ENCODE peak calls at places on chromosome 5, in ten cellular contexts. M, Y, I, T, R, N, P, B, E and O are unnamed samples. For H3K4me1, the result is how much of the 10 kb centered on the place peaks cover.

GRCh38 chr5:89047591-89047990 is 164.6 kb upstream of the MEF2C start:
- DNase-seq in M (no peak), Y (no peak), I (no peak), T (no peak), R (no peak), N (peak), P (no peak), B (no peak), E (no peak), O (no peak)

GRCh38 chr5:73296772-73297171 is 123.8 kb downstream of the TMEM174 start:
- DNase-seq in M (no peak), Y (no peak), I (no peak), T (no peak), R (no peak), N (peak), P (peak), B (no peak), E (no peak), O (no peak)

GRCh38 chr5:90967851-90968250 is 409.3 kb downstream of the ADGRV1 start:
- DNase-seq in M (no peak), Y (no peak), I (no peak), T (no peak), R (no peak), N (no peak), P (no peak), B (no peak), E (no peak), O (no peak)

GRCh38 chr5:126624534-126624933 is 23.8 kb downstream of the PHAX start:
- DNase-seq in M (no peak), Y (no peak), I (no peak), T (no peak), R (no peak), N (peak), P (peak), B (no peak), E (no peak), O (no peak)

GRCh38 chr5:179131886-179132585 is 71.9 kb downstream of the ZNF354C start:
- DNase-seq in M (no peak), Y (no peak), I (no peak), T (no peak), R (no peak), N (no peak), P (no peak), B (peak), E (no peak), O (no peak)

GRCh38 chr5:95949810-95950209 is 11.8 kb downstream of the ELL2 start:
- DNase-seq in M (no peak), Y (no peak), I (no peak), T (no peak), R (no peak), N (no peak), P (no peak), B (no peak), E (no peak), O (no peak)

GRCh38 chr5:139816566-139816965 is 21.0 kb downstream of the PSD2 start:
- DNase-seq in M (no peak), Y (no peak), I (no peak), T (no peak), R (no peak), N (no peak), P (no peak), B (no peak), E (no peak), O (no peak)

GRCh38 chr5:124580925-124581821 is 165.3 kb downstream of the ZNF608 start:
- DNase-seq in M (no peak), Y (peak), I (peak), T (no peak), R (peak), N (no peak), P (no peak), B (peak), E (peak), O (no peak)

GRCh38 chr5:34789021-34789531 is 49.9 kb upstream of the TTC23L start:
- DNase-seq in M (no peak), Y (no peak), I (no peak), T (no peak), R (no peak), N (peak), P (peak), B (no peak), E (no peak), O (peak)

GRCh38 chr5:176405656-176406435 is 10.5 kb downstream of the CLTB start:
- DNase-seq in M (no peak), Y (no peak), I (peak), T (no peak), R (no peak), N (no peak), P (no peak), B (peak), E (no peak), O (no peak)

GRCh38 chr5:172640822-172641358 is at the start of gene NEURL1B:
- DNase-seq in M (peak), Y (peak), I (peak), T (peak), R (peak), N (peak), P (peak), B (peak), E (peak), O (peak)

GRCh38 chr5:15690611-15691010 is 190.6 kb downstream of the FBXL7 start:
- DNase-seq in M (no peak), Y (no peak), I (no peak), T (no peak), R (no peak), N (peak), P (peak), B (no peak), E (no peak), O (no peak)

GRCh38 chr5:144275329-144275728 is 104.7 kb downstream of the KCTD16 start:
- DNase-seq in M (no peak), Y (no peak), I (no peak), T (no peak), R (no peak), N (no peak), P (no peak), B (no peak), E (no peak), O (no peak)

GRCh38 chr5:93790401-93790800 is 49.0 kb upstream of the POU5F2 start:
- DNase-seq in M (no peak), Y (no peak), I (no peak), T (no peak), R (no peak), N (peak), P (peak), B (no peak), E (no peak), O (no peak)

GRCh38 chr5:173152547-173152946 is 8.2 kb downstream of the BNIP1 start:
- DNase-seq in M (no peak), Y (no peak), I (no peak), T (no peak), R (no peak), N (no peak), P (no peak), B (no peak), E (no peak), O (no peak)

GRCh38 chr5:58460727-58461286 is 921 bp upstream of the PLK2 start:
- DNase-seq in M (peak), Y (peak), I (peak), T (peak), R (peak), N (peak), P (peak), B (peak), E (peak), O (peak)

GRCh38 chr5:11452854-11453253 is 451.4 kb downstream of the CTNND2 start:
- DNase-seq in M (no peak), Y (no peak), I (no peak), T (no peak), R (no peak), N (peak), P (no peak), B (no peak), E (no peak), O (no peak)

GRCh38 chr5:160649304-160649703 is 202.7 kb downstream of the ATP10B start:
- DNase-seq in M (no peak), Y (no peak), I (peak), T (no peak), R (no peak), N (no peak), P (no peak), B (peak), E (no peak), O (peak)

GRCh38 chr5:9869616-9870288 is 239.6 kb upstream of the TAS2R1 start:
- DNase-seq in M (no peak), Y (no peak), I (no peak), T (no peak), R (no peak), N (peak), P (peak), B (no peak), E (no peak), O (no peak)

GRCh38 chr5:171588046-171588445 is 168.6 kb downstream of the FGF18 start:
- DNase-seq in M (no peak), Y (no peak), I (no peak), T (no peak), R (no peak), N (no peak), P (no peak), B (no peak), E (no peak), O (no peak)

GRCh38 chr5:68949256-68949655 is 144.6 kb upstream of the SLC30A5 start:
- DNase-seq in M (no peak), Y (no peak), I (no peak), T (no peak), R (no peak), N (no peak), P (no peak), B (no peak), E (no peak), O (no peak)

GRCh38 chr5:108003178-108003577 is 332.4 kb upstream of the EFNA5 start:
- DNase-seq in M (no peak), Y (no peak), I (peak), T (no peak), R (no peak), N (peak), P (peak), B (no peak), E (no peak), O (no peak)

GRCh38 chr5:52787600-52788504 is at the start of the genes ITGA1 and PELO:
- DNase-seq in M (peak), Y (peak), I (peak), T (peak), R (peak), N (peak), P (peak), B (peak), E (peak), O (peak)

GRCh38 chr5:151406322-151406947 is 41.0 kb upstream of the SLC36A1 start:
- DNase-seq in M (no peak), Y (no peak), I (peak), T (no peak), R (peak), N (no peak), P (peak), B (peak), E (no peak), O (peak)

GRCh38 chr5:93584531-93585053 is 1.6 kb downstream of the NR2F1 start:
- DNase-seq in M (no peak), Y (no peak), I (no peak), T (peak), R (no peak), N (no peak), P (no peak), B (peak), E (no peak), O (no peak)

GRCh38 chr5:87954121-87954520 is 314.5 kb downstream of the TMEM161B start:
- DNase-seq in M (no peak), Y (no peak), I (no peak), T (no peak), R (no peak), N (no peak), P (no peak), B (no peak), E (no peak), O (no peak)

GRCh38 chr5:74392698-74393431 is 247.7 kb downstream of the ENC1 start:
- DNase-seq in M (no peak), Y (no peak), I (no peak), T (no peak), R (no peak), N (peak), P (peak), B (no peak), E (no peak), O (no peak)

DNA sequence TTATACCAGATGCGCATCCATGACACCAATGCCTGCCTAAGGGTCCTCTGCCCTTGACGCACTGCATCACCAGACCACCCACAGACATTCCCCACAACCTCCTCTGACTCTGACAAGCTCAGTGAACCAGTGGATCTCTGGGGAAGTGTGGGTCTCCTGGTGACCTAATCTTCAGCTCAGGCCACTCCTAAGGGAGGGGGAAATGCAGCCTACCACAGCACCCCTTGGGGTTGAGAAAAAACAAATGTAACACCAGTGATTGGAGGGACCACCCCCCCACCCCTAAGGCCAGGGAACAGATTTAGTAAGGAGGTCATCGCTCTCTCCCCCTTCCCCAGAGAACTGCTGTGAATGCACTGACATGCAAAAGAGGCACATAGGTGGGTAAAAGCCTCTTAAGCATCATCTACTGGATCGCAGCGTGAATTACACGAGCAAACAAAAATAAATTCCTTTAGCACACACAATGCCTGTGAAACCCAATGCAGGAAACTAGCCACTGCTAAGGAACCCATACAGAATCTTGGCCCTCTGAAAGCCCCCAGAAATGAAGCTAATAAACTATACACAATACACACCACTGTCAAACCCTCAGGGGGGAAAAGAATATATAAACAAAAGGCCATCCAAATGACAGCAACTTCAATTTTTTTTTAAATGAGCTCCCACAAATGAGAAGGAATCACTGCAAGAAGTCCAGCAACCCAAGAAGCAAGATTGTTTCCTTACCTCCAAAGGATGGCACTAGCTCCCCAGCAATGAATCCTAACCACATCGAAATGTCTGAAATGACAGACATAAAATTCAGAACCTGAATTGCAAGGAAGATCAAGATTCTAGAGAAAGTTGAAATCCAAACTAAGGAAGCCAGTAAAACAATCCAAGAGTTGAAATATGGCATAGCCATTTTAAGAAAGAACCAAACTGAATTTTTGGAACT is 513.7 kb upstream of the PTGER4 start:
- DNase-seq in M (no peak), Y (no peak), I (no peak), T (no peak), R (no peak), N (no peak), P (peak), B (peak), E (no peak), O (no peak)
- TF ChIP-seq CTCF in M (peak), Y (no peak), I (no peak), T (no peak), R (no peak), N (no peak), P (peak), B (no peak), E (no peak), O (no peak)

GRCh38 chr5:65103674-65104035 is 334.9 kb downstream of the CWC27 start:
- DNase-seq in M (no peak), Y (no peak), I (no peak), T (peak), R (no peak), N (no peak), P (no peak), B (no peak), E (no peak), O (peak)

GRCh38 chr5:65102826-65103673 is 334.3 kb downstream of the CWC27 start:
- DNase-seq in M (peak), Y (peak), I (peak), T (peak), R (no peak), N (peak), P (peak), B (peak), E (peak), O (peak)

GRCh38 chr5:65101706-65102105 is 333.0 kb downstream of the CWC27 start:
- DNase-seq in M (no peak), Y (no peak), I (no peak), T (no peak), R (no peak), N (no peak), P (peak), B (no peak), E (no peak), O (no peak)

GRCh38 chr5:65100846-65101678 is 332.3 kb downstream of the CWC27 start:
- DNase-seq in M (peak), Y (peak), I (peak), T (peak), R (peak), N (peak), P (peak), B (peak), E (peak), O (peak)

DNA sequence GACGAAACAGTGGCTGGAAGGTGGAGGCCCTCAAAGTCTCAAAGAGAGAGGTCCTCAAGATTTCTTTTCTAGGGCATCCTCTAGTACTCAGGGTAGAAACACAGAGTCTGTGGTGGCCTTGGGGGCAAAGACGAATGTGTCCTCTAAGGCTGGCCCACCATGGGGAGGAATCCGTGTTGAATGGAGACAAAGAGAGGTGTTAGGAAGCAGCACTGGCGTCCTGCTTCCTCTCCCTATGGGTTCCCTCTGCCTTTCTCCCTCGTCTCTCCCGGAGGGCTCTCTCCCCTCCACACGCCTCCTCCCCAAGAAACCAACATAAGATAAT is 333.7 kb downstream of the CWC27 start:
- DNase-seq in M (no peak), Y (no peak), I (no peak), T (no peak), R (no peak), N (no peak), P (no peak), B (no peak), E (no peak), O (peak)
- H3K4me3 ChIP-seq in M (peak), Y (peak), I (no peak), T (peak), R (no peak), N (peak), P (no peak), B (peak), E (peak), O (peak)

GRCh38 chr5:109701252-109701651 is 11.5 kb downstream of the MAN2A1 start:
- DNase-seq in M (no peak), Y (no peak), I (no peak), T (no peak), R (no peak), N (no peak), P (peak), B (no peak), E (no peak), O (no peak)
- H3K4me1 ChIP-seq in M (under half), Y (half or more), I (under half), T (under half), R (under half), N (under half), P (under half), B (under half), E (under half), O (under half)

GRCh38 chr5:180619563-180619915 is 28.2 kb upstream of the SCGB3A1 start:
- DNase-seq in M (no peak), Y (no peak), I (no peak), T (no peak), R (no peak), N (no peak), P (no peak), B (no peak), E (no peak), O (no peak)

GRCh38 chr5:180620014-180620413 is 28.7 kb upstream of the SCGB3A1 start:
- DNase-seq in M (no peak), Y (no peak), I (no peak), T (no peak), R (no peak), N (no peak), P (no peak), B (no peak), E (no peak), O (no peak)

GRCh38 chr5:180621311-180621710 is 28.1 kb downstream of the FLT4 start:
- DNase-seq in M (no peak), Y (no peak), I (no peak), T (no peak), R (no peak), N (no peak), P (no peak), B (no peak), E (no peak), O (no peak)

GRCh38 chr5:180618487-180618829 is 27.2 kb upstream of the SCGB3A1 start:
- DNase-seq in M (no peak), Y (no peak), I (no peak), T (no peak), R (no peak), N (no peak), P (no peak), B (no peak), E (no peak), O (no peak)

GRCh38 chr5:180618830-180619562 is 27.7 kb upstream of the SCGB3A1 start:
- DNase-seq in M (no peak), Y (no peak), I (peak), T (no peak), R (peak), N (peak), P (peak), B (peak), E (no peak), O (peak)
- TF ChIP-seq CTCF in M (no peak), Y (peak), I (peak), T (no peak), R (peak), N (no peak), P (peak), B (peak), E (no peak), O (peak)

GRCh38 chr5:123094919-123095693 is 6.1 kb downstream of the PRDM6 start:
- DNase-seq in M (no peak), Y (no peak), I (peak), T (peak), R (peak), N (no peak), P (peak), B (peak), E (no peak), O (no peak)
- H3K4me3 ChIP-seq in M (peak), Y (no peak), I (peak), T (no peak), R (peak), N (peak), P (no peak), B (peak), E (no peak), O (no peak)